ENCODE peak calls at places on chromosomes 1 and 21, in five cellular contexts. L, W, D, C and N are unnamed samples.

GRCh38 chr1:28449904-28450303 is 55.9 kb upstream of the RCC1 start:
- DNase-seq in L (peak; percentile 82), W (no peak), D (no peak), C (peak; percentile 63), N (no peak)

GRCh38 chr21:45363921-45364463 is 41.0 kb upstream of the COL18A1 start:
- DNase-seq in L (peak; percentile 99), W (peak; percentile 84), D (no peak), C (peak; percentile 99), N (no peak)

GRCh38 chr1:205001101-205001620 is 41.9 kb upstream of the CNTN2 start:
- DNase-seq in L (no peak), W (no peak), D (no peak), C (no peak), N (no peak)

GRCh38 chr1:206895837-206896242 is 1.4 kb upstream of the IL24 start:
- DNase-seq in L (peak; percentile 84), W (no peak), D (no peak), C (peak; percentile 85), N (no peak)

GRCh38 chr1:15722836-15723542 is 13.1 kb upstream of the SLC25A34 start:
- DNase-seq in L (no peak), W (no peak), D (no peak), C (no peak), N (no peak)

GRCh38 chr1:171663036-171663853 is 10.8 kb upstream of the MYOC start:
- DNase-seq in L (no peak), W (no peak), D (no peak), C (peak; percentile 7), N (no peak)

GRCh38 chr1:41807390-41807789 is 111.3 kb downstream of the HIVEP3 start:
- DNase-seq in L (no peak), W (no peak), D (no peak), C (no peak), N (no peak)

GRCh38 chr1:113784104-113784779 is 25.0 kb upstream of the PHTF1 start:
- DNase-seq in L (no peak), W (no peak), D (no peak), C (no peak), N (no peak)

GRCh38 chr1:231954751-231955150 is 328.2 kb downstream of the DISC1 start:
- DNase-seq in L (no peak), W (no peak), D (no peak), C (no peak), N (no peak)

GRCh38 chr1:231962636-231963035 is 336.0 kb downstream of the DISC1 start:
- DNase-seq in L (no peak), W (no peak), D (no peak), C (no peak), N (no peak)

GRCh38 chr1:231957361-231957760 is 330.8 kb downstream of the DISC1 start:
- DNase-seq in L (no peak), W (no peak), D (no peak), C (no peak), N (no peak)

GRCh38 chr1:231959225-231959884 is 332.8 kb downstream of the DISC1 start:
- DNase-seq in L (no peak), W (no peak), D (no peak), C (no peak), N (no peak)

GRCh38 chr1:231958448-231958847 is 331.9 kb downstream of the DISC1 start:
- DNase-seq in L (no peak), W (no peak), D (no peak), C (peak; percentile 58), N (no peak)
- TF ChIP-seq EZH2 in L (no peak), W (no peak), D (no peak), C (no peak), N (no peak)

GRCh38 chr1:155272466-155273133 is 704 bp downstream of the CLK2 start:
- DNase-seq in L (peak; percentile 46), W (no peak), D (no peak), C (peak; percentile 86), N (no peak)
- TF ChIP-seq EZH2phosphoT487 in L (no peak), W (no peak), D (no peak), C (no peak), N (no peak)

DNA sequence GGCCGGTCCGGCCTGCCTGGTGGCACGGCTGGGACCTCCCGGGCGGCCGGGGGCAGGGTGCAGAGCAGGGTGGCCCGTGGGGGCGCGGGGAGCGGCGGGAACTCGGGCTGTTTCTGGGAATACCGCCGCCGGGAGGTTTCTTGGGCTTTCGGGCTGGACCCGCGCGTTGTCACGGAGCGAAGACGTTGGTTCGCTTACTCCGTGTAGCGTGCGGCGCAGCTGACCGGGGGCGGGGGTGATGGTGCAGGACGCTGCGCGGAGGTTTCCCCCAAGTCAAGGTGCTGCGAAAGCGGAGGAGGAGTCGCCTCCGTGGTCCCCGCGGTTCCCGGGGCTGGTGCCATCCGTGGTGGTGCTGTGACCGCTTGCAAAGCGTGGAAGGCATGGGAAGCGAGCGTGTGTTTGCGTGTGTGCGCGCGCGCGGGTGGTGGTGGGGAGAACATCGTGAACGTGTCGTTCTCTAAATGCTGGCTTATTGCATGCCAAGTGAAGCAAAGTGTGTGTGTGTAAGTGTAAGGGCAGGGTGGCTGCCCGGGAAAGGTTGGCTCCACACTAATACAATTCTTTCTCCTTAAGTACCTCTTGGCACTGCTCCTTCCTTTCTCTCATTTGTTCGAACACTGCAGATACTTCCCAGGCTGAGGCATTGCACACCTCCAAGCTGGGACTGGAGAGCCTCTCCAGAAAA is 1.1 kb downstream of the RYR2 start:
- DNase-seq in L (no peak), W (peak; percentile 18), D (peak; percentile 67), C (no peak), N (peak; percentile 60)
- TF ChIP-seq EZH2 in L (no peak), W (no peak), D (peak; percentile 76), C (no peak), N (peak; percentile 43)

GRCh38 chr1:168206111-168206510 is 19.7 kb upstream of the SFT2D2 start:
- DNase-seq in L (no peak), W (no peak), D (no peak), C (peak; percentile 20), N (no peak)
- TF ChIP-seq EZH2phosphoT487 in L (no peak), W (no peak), D (no peak), C (no peak), N (no peak)

GRCh38 chr1:176656257-176656995 is 193.5 kb downstream of the PAPPA2 start:
- DNase-seq in L (peak; percentile 12), W (peak; percentile 48), D (peak; percentile 52), C (peak; percentile 96), N (no peak)
- TF ChIP-seq EZH2 in L (no peak), W (no peak), D (no peak), C (no peak), N (no peak)